ENCODE peak calls at places on chromosomes 3 and 15, in five cellular contexts. One of them, this sample, is unnamed.

GRCh38 chr15:34154725-34155204 is 52.9 kb downstream of the PGBD4 start:
- DNase-seq in lower leg skin: no peak
- DNase-seq in lower lobe of right lung: no peak
- DNase-seq in nephron progenitor cell: no peak
- DNase-seq in ovary: no peak
- DNase-seq in this sample: no peak

GRCh38 chr3:60877188-60877587 is 374.1 kb downstream of the FHIT start:
- DNase-seq in lower leg skin: no peak
- DNase-seq in lower lobe of right lung: no peak
- DNase-seq in nephron progenitor cell: no peak
- DNase-seq in ovary: no peak
- DNase-seq in this sample: no peak

GRCh38 chr3:195453236-195453635 is 10.4 kb upstream of the ACAP2 start:
- DNase-seq in lower leg skin: no peak
- DNase-seq in lower lobe of right lung: no peak
- DNase-seq in nephron progenitor cell: no peak
- DNase-seq in ovary: no peak
- DNase-seq in this sample: no peak

GRCh38 chr3:16480861-16481569 is 32.5 kb downstream of the RFTN1 start:
- DNase-seq in lower leg skin: no peak
- DNase-seq in lower lobe of right lung: no peak
- DNase-seq in nephron progenitor cell: no peak
- DNase-seq in ovary: no peak
- DNase-seq in this sample: no peak

GRCh38 chr15:37877851-37878577 is 56.4 kb upstream of the TMCO5A start:
- DNase-seq in lower leg skin: no peak
- DNase-seq in lower lobe of right lung: no peak
- DNase-seq in nephron progenitor cell: no peak
- DNase-seq in ovary: no peak
- DNase-seq in this sample: no peak

GRCh38 chr3:170128259-170128976 is 53.1 kb downstream of the PHC3 start:
- DNase-seq in lower leg skin: no peak
- DNase-seq in lower lobe of right lung: no peak
- DNase-seq in nephron progenitor cell: no peak
- DNase-seq in ovary: no peak
- DNase-seq in this sample: no peak

GRCh38 chr3:177201707-177202397 is 4.6 kb upstream of the TBL1XR1 start:
- DNase-seq in lower leg skin: no peak
- DNase-seq in lower lobe of right lung: no peak
- DNase-seq in nephron progenitor cell: no peak
- DNase-seq in ovary: no peak
- DNase-seq in this sample: no peak

GRCh38 chr3:182327196-182327681 is 466.1 kb upstream of the ATP11B start:
- DNase-seq in lower leg skin: no peak
- DNase-seq in lower lobe of right lung: no peak
- DNase-seq in nephron progenitor cell: no peak
- DNase-seq in ovary: no peak
- DNase-seq in this sample: no peak

GRCh38 chr15:81189583-81190283 is 6.9 kb upstream of the IL16 start:
- DNase-seq in lower leg skin: peak
- DNase-seq in lower lobe of right lung: peak
- DNase-seq in nephron progenitor cell: no peak
- DNase-seq in ovary: peak
- DNase-seq in this sample: no peak

GRCh38 chr3:132318451-132318850 is 1.2 kb downstream of the ACP3 start:
- DNase-seq in lower leg skin: no peak
- DNase-seq in lower lobe of right lung: no peak
- DNase-seq in nephron progenitor cell: no peak
- DNase-seq in ovary: no peak
- DNase-seq in this sample: no peak

GRCh38 chr15:38389924-38390542 is 63.9 kb upstream of the FAM98B start:
- DNase-seq in lower leg skin: peak
- DNase-seq in lower lobe of right lung: peak
- DNase-seq in nephron progenitor cell: peak
- DNase-seq in ovary: peak
- DNase-seq in this sample: peak

GRCh38 chr3:38555926-38556325 is 59.8 kb downstream of the EXOG start:
- DNase-seq in lower leg skin: no peak
- DNase-seq in lower lobe of right lung: peak
- DNase-seq in nephron progenitor cell: no peak
- DNase-seq in ovary: no peak
- DNase-seq in this sample: no peak

GRCh38 chr15:24676431-24676830 is 856 bp downstream of the NPAP1 start:
- DNase-seq in lower leg skin: no peak
- DNase-seq in lower lobe of right lung: no peak
- DNase-seq in nephron progenitor cell: no peak
- DNase-seq in ovary: no peak
- DNase-seq in this sample: no peak

GRCh38 chr15:101187820-101188516 is 63.9 kb downstream of the CHSY1 start:
- DNase-seq in lower leg skin: no peak
- DNase-seq in lower lobe of right lung: no peak
- DNase-seq in nephron progenitor cell: no peak
- DNase-seq in ovary: no peak
- DNase-seq in this sample: no peak

GRCh38 chr15:87736401-87736800 is 520.1 kb downstream of the NTRK3 start:
- DNase-seq in lower leg skin: no peak
- DNase-seq in lower lobe of right lung: no peak
- DNase-seq in nephron progenitor cell: no peak
- DNase-seq in ovary: no peak
- DNase-seq in this sample: no peak

GRCh38 chr3:4099607-4100006 is 203.6 kb upstream of the SETMAR start:
- DNase-seq in lower leg skin: no peak
- DNase-seq in lower lobe of right lung: no peak
- DNase-seq in nephron progenitor cell: no peak
- DNase-seq in ovary: no peak
- DNase-seq in this sample: no peak

GRCh38 chr3:49460188-49460885 is 9.7 kb upstream of the DAG1 start:
- DNase-seq in lower leg skin: no peak
- DNase-seq in lower lobe of right lung: no peak
- DNase-seq in nephron progenitor cell: no peak
- DNase-seq in ovary: no peak
- DNase-seq in this sample: no peak

GRCh38 chr3:194167873-194168272 is 31.9 kb downstream of the HES1 start:
- DNase-seq in lower leg skin: no peak
- DNase-seq in lower lobe of right lung: no peak
- DNase-seq in nephron progenitor cell: no peak
- DNase-seq in ovary: no peak
- DNase-seq in this sample: no peak

GRCh38 chr3:112699436-112699978 is 58.6 kb upstream of the CCDC80 start:
- DNase-seq in lower leg skin: no peak
- DNase-seq in lower lobe of right lung: no peak
- DNase-seq in nephron progenitor cell: no peak
- DNase-seq in ovary: no peak
- DNase-seq in this sample: no peak
- TF ChIP-seq CTCF in lower leg skin: no peak
- TF ChIP-seq CTCF in lower lobe of right lung: no peak
- TF ChIP-seq CTCF in nephron progenitor cell: no peak
- TF ChIP-seq CTCF in ovary: no peak
- TF ChIP-seq CTCF in this sample: no peak

GRCh38 chr3:164208026-164208425 is 870.3 kb downstream of the SI start:
- DNase-seq in lower leg skin: no peak
- DNase-seq in lower lobe of right lung: no peak
- DNase-seq in nephron progenitor cell: no peak
- DNase-seq in ovary: no peak
- DNase-seq in this sample: no peak

DNA sequence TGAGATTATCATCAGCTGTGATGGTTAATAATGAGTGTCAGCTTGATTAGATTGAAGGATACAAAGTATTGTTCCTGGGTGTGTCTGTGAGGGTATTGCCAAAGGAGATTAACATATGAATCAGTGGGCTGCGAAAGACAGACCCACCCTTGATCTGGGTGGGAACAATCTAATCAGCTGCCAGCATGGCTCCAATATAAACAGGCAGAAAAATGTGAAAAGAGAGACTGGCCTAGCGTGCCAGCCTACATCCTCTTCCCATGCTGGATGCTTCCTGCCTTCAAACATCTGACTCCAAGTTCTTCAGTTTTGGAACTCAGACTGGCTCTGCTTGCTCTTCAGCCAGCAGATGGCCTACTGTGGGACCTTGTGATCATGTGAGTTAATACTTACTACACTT is 869.5 kb downstream of the SI start:
- DNase-seq in lower leg skin: no peak
- DNase-seq in lower lobe of right lung: no peak
- DNase-seq in nephron progenitor cell: no peak
- DNase-seq in ovary: no peak
- DNase-seq in this sample: no peak
- TF ChIP-seq CTCF in lower leg skin: no peak
- TF ChIP-seq CTCF in lower lobe of right lung: no peak
- TF ChIP-seq CTCF in nephron progenitor cell: no peak
- TF ChIP-seq CTCF in ovary: no peak
- TF ChIP-seq CTCF in this sample: no peak

DNA sequence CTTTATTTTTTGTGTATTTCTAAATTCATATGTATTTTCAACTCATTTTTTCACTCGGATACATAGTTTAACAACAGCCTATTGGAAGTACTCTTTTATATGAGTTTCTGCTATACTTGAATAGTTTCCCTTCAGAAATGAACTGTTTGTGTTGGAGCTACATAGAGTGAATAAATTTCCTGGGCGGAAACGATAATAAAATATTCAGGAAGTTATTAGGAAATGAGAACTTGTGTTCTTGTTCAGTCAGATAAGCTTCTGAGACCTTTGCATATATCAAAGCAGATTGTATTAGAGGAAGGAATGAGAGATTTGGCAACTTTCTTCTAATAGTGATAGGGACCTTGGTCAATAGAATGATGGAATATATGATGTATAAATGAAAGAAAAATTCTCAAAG is 27.3 kb downstream of the NEO1 start:
- DNase-seq in lower leg skin: no peak
- DNase-seq in lower lobe of right lung: no peak
- DNase-seq in nephron progenitor cell: no peak
- DNase-seq in ovary: no peak
- DNase-seq in this sample: no peak
- TF ChIP-seq CTCF in lower leg skin: no peak
- TF ChIP-seq CTCF in lower lobe of right lung: no peak
- TF ChIP-seq CTCF in nephron progenitor cell: no peak
- TF ChIP-seq CTCF in ovary: no peak
- TF ChIP-seq CTCF in this sample: no peak

GRCh38 chr3:53700441-53700840 is 145.8 kb downstream of the CHDH start:
- DNase-seq in lower leg skin: no peak
- DNase-seq in lower lobe of right lung: no peak
- DNase-seq in nephron progenitor cell: no peak
- DNase-seq in ovary: no peak
- DNase-seq in this sample: no peak

GRCh38 chr3:53693441-53693840 is 152.8 kb downstream of the CHDH start:
- DNase-seq in lower leg skin: no peak
- DNase-seq in lower lobe of right lung: no peak
- DNase-seq in nephron progenitor cell: no peak
- DNase-seq in ovary: no peak
- DNase-seq in this sample: no peak

GRCh38 chr3:53694051-53694450 is 152.2 kb downstream of the CHDH start:
- DNase-seq in lower leg skin: no peak
- DNase-seq in lower lobe of right lung: no peak
- DNase-seq in nephron progenitor cell: no peak
- DNase-seq in ovary: no peak
- DNase-seq in this sample: no peak

GRCh38 chr3:53694648-53695356 is 151.4 kb downstream of the CHDH start:
- DNase-seq in lower leg skin: no peak
- DNase-seq in lower lobe of right lung: no peak
- DNase-seq in nephron progenitor cell: no peak
- DNase-seq in ovary: no peak
- DNase-seq in this sample: no peak

DNA sequence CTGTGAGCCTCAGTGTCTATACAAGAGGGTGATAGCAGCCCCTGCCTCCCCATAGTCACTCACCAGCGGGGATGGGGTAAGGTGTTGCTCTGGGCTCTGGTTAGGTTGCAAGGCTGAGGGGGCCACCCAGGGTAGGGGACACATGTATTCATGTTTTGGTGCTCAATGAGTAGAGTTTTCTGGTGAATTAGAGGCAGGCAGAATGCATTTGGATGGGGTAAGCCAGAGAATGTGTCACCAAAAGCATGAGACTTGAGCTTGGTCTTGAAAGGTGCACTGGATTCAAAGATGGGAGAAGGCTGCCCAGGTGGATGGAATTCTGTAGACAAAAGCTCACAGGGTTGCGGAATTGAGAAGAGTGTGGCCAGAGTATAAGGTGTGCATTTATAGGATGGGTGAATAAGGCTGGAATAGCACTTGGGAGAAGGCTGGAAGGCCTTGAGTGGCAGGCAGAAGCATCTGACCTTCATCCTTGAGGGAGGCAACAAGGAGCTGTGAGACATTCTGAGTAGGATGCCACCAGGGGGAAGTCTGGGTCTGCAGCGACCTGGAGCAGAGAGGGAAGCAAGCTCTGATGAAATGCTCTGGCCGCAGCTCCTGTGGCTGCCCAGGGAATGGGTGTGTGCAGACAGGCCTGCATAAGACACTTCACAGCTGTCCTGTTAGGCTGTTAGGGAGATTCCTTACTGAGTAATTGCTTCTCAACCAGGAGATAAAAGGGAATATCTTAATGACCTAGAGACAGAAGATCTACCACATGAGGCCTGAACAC is 149.6 kb downstream of the CHDH start:
- DNase-seq in lower leg skin: no peak
- DNase-seq in lower lobe of right lung: peak
- DNase-seq in nephron progenitor cell: no peak
- DNase-seq in ovary: no peak
- DNase-seq in this sample: no peak
- TF ChIP-seq CTCF in lower leg skin: no peak
- TF ChIP-seq CTCF in lower lobe of right lung: peak
- TF ChIP-seq CTCF in nephron progenitor cell: no peak
- TF ChIP-seq CTCF in ovary: no peak
- TF ChIP-seq CTCF in this sample: no peak

GRCh38 chr3:134308350-134308891 is 57.8 kb upstream of the RYK start:
- DNase-seq in lower leg skin: peak
- DNase-seq in lower lobe of right lung: peak
- DNase-seq in nephron progenitor cell: peak
- DNase-seq in ovary: peak
- DNase-seq in this sample: peak
- TF ChIP-seq CTCF in lower leg skin: no peak
- TF ChIP-seq CTCF in lower lobe of right lung: peak
- TF ChIP-seq CTCF in nephron progenitor cell: peak
- TF ChIP-seq CTCF in ovary: peak
- TF ChIP-seq CTCF in this sample: peak

GRCh38 chr3:24725514-24726255 is 231.0 kb upstream of the THRB start:
- DNase-seq in lower leg skin: no peak
- DNase-seq in lower lobe of right lung: no peak
- DNase-seq in nephron progenitor cell: no peak
- DNase-seq in ovary: no peak
- DNase-seq in this sample: no peak

GRCh38 chr3:24722106-24722505 is 227.5 kb upstream of the THRB start:
- DNase-seq in lower leg skin: no peak
- DNase-seq in lower lobe of right lung: no peak
- DNase-seq in nephron progenitor cell: no peak
- DNase-seq in ovary: no peak
- DNase-seq in this sample: no peak

GRCh38 chr3:24730173-24730572 is 235.5 kb upstream of the THRB start:
- DNase-seq in lower leg skin: no peak
- DNase-seq in lower lobe of right lung: no peak
- DNase-seq in nephron progenitor cell: no peak
- DNase-seq in ovary: no peak
- DNase-seq in this sample: no peak

GRCh38 chr3:24726423-24726822 is 231.8 kb upstream of the THRB start:
- DNase-seq in lower leg skin: no peak
- DNase-seq in lower lobe of right lung: no peak
- DNase-seq in nephron progenitor cell: no peak
- DNase-seq in ovary: no peak
- DNase-seq in this sample: no peak
- TF ChIP-seq CTCF in lower leg skin: no peak
- TF ChIP-seq CTCF in lower lobe of right lung: no peak
- TF ChIP-seq CTCF in nephron progenitor cell: no peak
- TF ChIP-seq CTCF in ovary: no peak
- TF ChIP-seq CTCF in this sample: no peak

This sample was measured in progenitor cell of endocrine pancreas.